ENCODE peak calls at places on chromosomes 3 and 15, in four cellular contexts. One of them, this sample, is unnamed.

GRCh38 chr15:92079047-92079446 is 225.5 kb downstream of the SLCO3A1 start:
- DNase-seq in brain microvascular endothelial cell: no peak
- DNase-seq in nucleus accumbens: no peak
- DNase-seq in B cell: no peak
- DNase-seq in this sample: no peak

GRCh38 chr3:56839784-56840724 is 38.3 kb upstream of the ARHGEF3 start:
- DNase-seq in brain microvascular endothelial cell: peak; percentile 55
- DNase-seq in nucleus accumbens: no peak
- DNase-seq in B cell: no peak
- DNase-seq in this sample: no peak

GRCh38 chr3:160701490-160701889 is 24.5 kb downstream of the ARL14 start:
- DNase-seq in brain microvascular endothelial cell: no peak
- DNase-seq in nucleus accumbens: no peak
- DNase-seq in B cell: no peak
- DNase-seq in this sample: no peak

GRCh38 chr3:7367968-7368367 is 507.1 kb downstream of the GRM7 start:
- DNase-seq in brain microvascular endothelial cell: no peak
- DNase-seq in nucleus accumbens: no peak
- DNase-seq in B cell: no peak
- DNase-seq in this sample: no peak

GRCh38 chr15:101795455-101795854 is 7.9 kb upstream of the OR4F6 start:
- DNase-seq in brain microvascular endothelial cell: peak; percentile 28
- DNase-seq in nucleus accumbens: no peak
- DNase-seq in B cell: no peak
- DNase-seq in this sample: no peak

GRCh38 chr15:57489122-57489521 is 102.6 kb upstream of the MYZAP start:
- DNase-seq in brain microvascular endothelial cell: no peak
- DNase-seq in nucleus accumbens: no peak
- DNase-seq in B cell: no peak
- DNase-seq in this sample: no peak

GRCh38 chr3:184337981-184338380 is 581 bp downstream of the FAM131A start:
- DNase-seq in brain microvascular endothelial cell: no peak
- DNase-seq in nucleus accumbens: no peak
- DNase-seq in B cell: no peak
- DNase-seq in this sample: no peak

GRCh38 chr3:15405448-15406050 is 21.8 kb downstream of the METTL6 start:
- DNase-seq in brain microvascular endothelial cell: peak; percentile 40
- DNase-seq in nucleus accumbens: no peak
- DNase-seq in B cell: peak; percentile 58
- DNase-seq in this sample: peak; percentile 2

GRCh38 chr15:52566889-52567288 is 1.9 kb downstream of the ARPP19 start:
- DNase-seq in brain microvascular endothelial cell: no peak
- DNase-seq in nucleus accumbens: no peak
- DNase-seq in B cell: no peak
- DNase-seq in this sample: no peak

GRCh38 chr3:108031893-108032292 is 58.9 kb downstream of the CD47 start:
- DNase-seq in brain microvascular endothelial cell: no peak
- DNase-seq in nucleus accumbens: no peak
- DNase-seq in B cell: no peak
- DNase-seq in this sample: no peak

GRCh38 chr3:165459924-165460540 is 263.8 kb upstream of the SLITRK3 start:
- DNase-seq in brain microvascular endothelial cell: no peak
- DNase-seq in nucleus accumbens: no peak
- DNase-seq in B cell: no peak
- DNase-seq in this sample: no peak

GRCh38 chr3:157626817-157627216 is 123.6 kb upstream of the VEPH1 start:
- DNase-seq in brain microvascular endothelial cell: no peak
- DNase-seq in nucleus accumbens: no peak
- DNase-seq in B cell: no peak
- DNase-seq in this sample: no peak

GRCh38 chr3:58177747-58178527 is 32.8 kb downstream of the DNASE1L3 start:
- DNase-seq in brain microvascular endothelial cell: peak; percentile 62
- DNase-seq in nucleus accumbens: peak; percentile 70
- DNase-seq in B cell: peak; percentile 84
- DNase-seq in this sample: peak; percentile 71

GRCh38 chr15:90402806-90403205 is 14.8 kb downstream of the IQGAP1 start:
- DNase-seq in brain microvascular endothelial cell: no peak
- DNase-seq in nucleus accumbens: no peak
- DNase-seq in B cell: no peak
- DNase-seq in this sample: no peak

GRCh38 chr15:78737187-78737820 is 74.0 kb downstream of the ADAMTS7 start:
- DNase-seq in brain microvascular endothelial cell: no peak
- DNase-seq in nucleus accumbens: no peak
- DNase-seq in B cell: no peak
- DNase-seq in this sample: no peak

This sample was measured in substantia nigra.